ENCODE peak calls at places on chromosome 11, in seven cellular contexts. A is omental fat pad, C is aorta, T is astrocyte of the hippocampus, R is NCI-H1105, U is NAMALWA, Q is EL. B is an unnamed sample.

GRCh38 chr11:68216171-68216938 is 3.3 kb upstream of the KMT5B start:
- DNase-seq in A (no peak), C (no peak), T (no peak), R (no peak), U (no peak), Q (no peak), B (no peak)

GRCh38 chr11:67332081-67332691 is 21.2 kb downstream of the POLD4 start:
- DNase-seq in A (no peak), C (no peak), T (no peak), R (no peak), U (no peak), Q (no peak), B (peak)

GRCh38 chr11:7143908-7144307 is 55.1 kb downstream of the RBMXL2 start:
- DNase-seq in A (no peak), C (no peak), T (peak), R (peak), U (peak), Q (peak), B (peak)

GRCh38 chr11:35275808-35276170 is 136.8 kb downstream of the CD44 start:
- DNase-seq in A (no peak), C (no peak), T (peak), R (no peak), U (no peak), Q (no peak), B (no peak)

GRCh38 chr11:45193695-45194094 is 47.3 kb downstream of the PRDM11 start:
- DNase-seq in A (no peak), C (no peak), T (no peak), R (no peak), U (no peak), Q (no peak), B (no peak)

GRCh38 chr11:129611661-129612566 is 203.7 kb upstream of the TMEM45B start:
- DNase-seq in A (no peak), C (no peak), T (peak), R (peak), U (no peak), Q (no peak), B (no peak)

GRCh38 chr11:35340101-35340500 is 79.3 kb downstream of the SLC1A2 start:
- DNase-seq in A (no peak), C (no peak), T (no peak), R (no peak), U (no peak), Q (no peak), B (no peak)

GRCh38 chr11:68798221-68798813 is 43.4 kb downstream of the CPT1A start:
- DNase-seq in A (peak), C (no peak), T (peak), R (no peak), U (peak), Q (peak), B (no peak)

GRCh38 chr11:2271077-2271326 is 614 bp upstream of the ASCL2 start:
- DNase-seq in A (peak), C (peak), T (no peak), R (no peak), U (no peak), Q (no peak), B (no peak)

GRCh38 chr11:8801121-8801520 is 109.9 kb upstream of the AKIP1 start:
- DNase-seq in A (no peak), C (no peak), T (no peak), R (no peak), U (no peak), Q (no peak), B (no peak)

GRCh38 chr11:30463266-30463665 is 122.9 kb downstream of the MPPED2 start:
- DNase-seq in A (no peak), C (no peak), T (no peak), R (no peak), U (no peak), Q (no peak), B (no peak)

GRCh38 chr11:11163256-11163655 is 189.8 kb downstream of the CSNK2A3 start:
- DNase-seq in A (no peak), C (no peak), T (peak), R (no peak), U (peak), Q (peak), B (no peak)

GRCh38 chr11:117179048-117179999 is 781 bp downstream of the SIDT2 start:
- DNase-seq in A (peak), C (peak), T (peak), R (peak), U (peak), Q (peak), B (no peak)

GRCh38 chr11:60942970-60943565 is 8.9 kb downstream of the SLC15A3 start:
- DNase-seq in A (no peak), C (peak), T (peak), R (peak), U (no peak), Q (no peak), B (no peak)

GRCh38 chr11:69310934-69311766 is 17.2 kb downstream of the MYEOV start:
- DNase-seq in A (no peak), C (no peak), T (no peak), R (no peak), U (no peak), Q (no peak), B (no peak)

GRCh38 chr11:35615911-35616900 is 2.1 kb upstream of the FJX1 start:
- DNase-seq in A (no peak), C (no peak), T (peak), R (peak), U (peak), Q (peak), B (peak)

GRCh38 chr11:62444271-62444833 is 25.5 kb downstream of the SCGB1A1 start:
- DNase-seq in A (peak), C (peak), T (peak), R (peak), U (no peak), Q (peak), B (peak)

GRCh38 chr11:21018248-21018647 is 348.9 kb downstream of the NELL1 start:
- DNase-seq in A (no peak), C (no peak), T (no peak), R (no peak), U (no peak), Q (no peak), B (no peak)

GRCh38 chr11:33941637-33942160 is 49.8 kb upstream of the LMO2 start:
- DNase-seq in A (no peak), C (peak), T (peak), R (no peak), U (no peak), Q (peak), B (no peak)

GRCh38 chr11:61482513-61482912 is 26.0 kb upstream of the LRRC10B start:
- DNase-seq in A (no peak), C (no peak), T (no peak), R (no peak), U (peak), Q (peak), B (no peak)

GRCh38 chr11:44623716-44624491 is 58.4 kb downstream of the CD82 start:
- DNase-seq in A (peak), C (peak), T (no peak), R (peak), U (no peak), Q (no peak), B (peak)

GRCh38 chr11:76419896-76420295 is 24.9 kb upstream of the EMSY start:
- DNase-seq in A (no peak), C (no peak), T (no peak), R (no peak), U (peak), Q (peak), B (no peak)

GRCh38 chr11:92867913-92868619 is 101.4 kb upstream of the MTNR1B start:
- DNase-seq in A (no peak), C (no peak), T (no peak), R (peak), U (no peak), Q (no peak), B (no peak)